ENCODE peak calls at places on chromosomes 11 and 22, in eight cellular contexts. P, D, H, F, W, S, G and C are unnamed samples.
A peak's percentile ranks its signal among the peaks of the same experiment; 100 is the strongest.

GRCh38 chr11:597166-597725 is 18.5 kb downstream of the IRF7 start:
- DNase-seq in P (no peak), D (peak; percentile 71), H (no peak), F (no peak), W (no peak), S (no peak), G (no peak), C (peak; percentile 63)

GRCh38 chr22:46089426-46090041 is 60.8 kb upstream of the PPARA start:
- DNase-seq in P (no peak), D (no peak), H (no peak), F (no peak), W (no peak), S (no peak), G (no peak), C (no peak)

GRCh38 chr11:119490253-119491006 is 67.5 kb upstream of the THY1 start:
- DNase-seq in P (no peak), D (peak; percentile 7), H (no peak), F (no peak), W (no peak), S (no peak), G (no peak), C (no peak)

GRCh38 chr22:46052331-46052771 is 75.4 kb upstream of the WNT7B start:
- DNase-seq in P (no peak), D (peak; percentile 3), H (no peak), F (no peak), W (no peak), S (no peak), G (no peak), C (no peak)

GRCh38 chr11:125489166-125489565 is 6.9 kb downstream of the FEZ1 start:
- DNase-seq in P (no peak), D (no peak), H (no peak), F (no peak), W (no peak), S (no peak), G (no peak), C (no peak)

GRCh38 chr11:44760917-44761545 is 34.3 kb downstream of the TSPAN18 start:
- DNase-seq in P (peak; percentile 96), D (peak; percentile 66), H (peak; percentile 68), F (peak; percentile 73), W (peak; percentile 70), S (no peak), G (no peak), C (peak; percentile 54)

GRCh38 chr11:119605137-119605675 is 123.8 kb downstream of the NECTIN1 start:
- DNase-seq in P (no peak), D (no peak), H (no peak), F (no peak), W (no peak), S (no peak), G (no peak), C (no peak)

GRCh38 chr11:118088531-118088930 is 1.8 kb upstream of the SMIM35 start:
- DNase-seq in P (no peak), D (no peak), H (no peak), F (no peak), W (no peak), S (peak; percentile 25), G (no peak), C (no peak)

GRCh38 chr11:1564535-1565172 is 7.4 kb downstream of the DUSP8 start:
- DNase-seq in P (peak; percentile 94), D (peak; percentile 80), H (no peak), F (peak; percentile 94), W (peak; percentile 38), S (no peak), G (no peak), C (peak; percentile 88)

GRCh38 chr11:61532136-61533038 is 23.8 kb downstream of the LRRC10B start:
- DNase-seq in P (no peak), D (peak; percentile 77), H (no peak), F (peak; percentile 86), W (peak; percentile 49), S (peak; percentile 34), G (no peak), C (peak; percentile 69)

GRCh38 chr11:75796091-75796435 is 18.9 kb upstream of the UVRAG start:
- DNase-seq in P (no peak), D (no peak), H (no peak), F (no peak), W (no peak), S (no peak), G (no peak), C (no peak)

GRCh38 chr22:37951305-37951704 is 2.1 kb downstream of the C22orf23 start:
- DNase-seq in P (peak; percentile 32), D (peak; percentile 37), H (no peak), F (no peak), W (peak; percentile 45), S (peak; percentile 47), G (no peak), C (no peak)

GRCh38 chr22:48757581-48757980 is 1070.1 kb downstream of the BRD1 start:
- DNase-seq in P (no peak), D (no peak), H (no peak), F (no peak), W (no peak), S (no peak), G (no peak), C (no peak)

GRCh38 chr22:41023299-41023623 is 69.1 kb upstream of the EP300 start:
- DNase-seq in P (no peak), D (no peak), H (no peak), F (no peak), W (no peak), S (no peak), G (no peak), C (no peak)

GRCh38 chr11:20397281-20397680 is 9.8 kb downstream of the PRMT3 start:
- DNase-seq in P (peak; percentile 57), D (no peak), H (no peak), F (peak; percentile 18), W (peak; percentile 69), S (peak; percentile 35), G (no peak), C (peak; percentile 42)

GRCh38 chr11:20260307-20260706 is 100.0 kb upstream of the DBX1 start:
- DNase-seq in P (no peak), D (no peak), H (no peak), F (no peak), W (no peak), S (no peak), G (no peak), C (no peak)

GRCh38 chr11:65853249-65853979 is 4.6 kb downstream of the CFL1 start:
- DNase-seq in P (no peak), D (no peak), H (no peak), F (no peak), W (no peak), S (no peak), G (no peak), C (peak; percentile 45)

DNA sequence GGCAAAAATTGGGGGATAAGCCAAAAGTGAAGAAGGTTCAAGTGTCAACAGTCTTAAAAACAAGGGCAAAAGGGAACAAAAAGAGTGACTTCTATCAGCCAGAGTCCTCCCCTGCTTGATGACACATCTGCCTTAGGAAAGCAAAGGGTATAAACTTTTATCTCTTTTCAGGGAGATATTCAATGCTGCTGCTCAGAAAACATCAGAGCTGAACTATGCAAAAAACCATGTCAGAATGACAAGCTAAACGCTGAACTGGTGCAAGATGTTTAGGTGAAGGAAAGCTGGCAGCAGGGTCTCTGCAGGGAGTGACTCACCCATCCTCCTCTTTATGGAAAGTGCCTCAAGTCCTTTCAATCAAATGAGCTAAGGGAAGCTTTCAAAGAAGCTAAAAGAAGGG is 24.7 kb downstream of the ALG9 start:
- DNase-seq in P (peak; percentile 92), D (no peak), H (no peak), F (no peak), W (no peak), S (no peak), G (no peak), C (no peak)
- TF ChIP-seq USF2 in P (no peak), D (no peak), H (no peak), F (no peak), W (no peak), S (no peak), G (no peak), C (no peak)

GRCh38 chr11:115463606-115464005 is 40.6 kb downstream of the CADM1 start:
- DNase-seq in P (no peak), D (no peak), H (no peak), F (no peak), W (no peak), S (no peak), G (no peak), C (no peak)

GRCh38 chr11:115459563-115459962 is 44.7 kb downstream of the CADM1 start:
- DNase-seq in P (peak; percentile 78), D (no peak), H (no peak), F (no peak), W (no peak), S (no peak), G (no peak), C (no peak)

GRCh38 chr11:115464269-115464668 is 39.9 kb downstream of the CADM1 start:
- DNase-seq in P (peak; percentile 69), D (no peak), H (no peak), F (no peak), W (no peak), S (no peak), G (no peak), C (no peak)

GRCh38 chr11:115462757-115463156 is 41.5 kb downstream of the CADM1 start:
- DNase-seq in P (no peak), D (no peak), H (no peak), F (no peak), W (no peak), S (no peak), G (no peak), C (no peak)

DNA sequence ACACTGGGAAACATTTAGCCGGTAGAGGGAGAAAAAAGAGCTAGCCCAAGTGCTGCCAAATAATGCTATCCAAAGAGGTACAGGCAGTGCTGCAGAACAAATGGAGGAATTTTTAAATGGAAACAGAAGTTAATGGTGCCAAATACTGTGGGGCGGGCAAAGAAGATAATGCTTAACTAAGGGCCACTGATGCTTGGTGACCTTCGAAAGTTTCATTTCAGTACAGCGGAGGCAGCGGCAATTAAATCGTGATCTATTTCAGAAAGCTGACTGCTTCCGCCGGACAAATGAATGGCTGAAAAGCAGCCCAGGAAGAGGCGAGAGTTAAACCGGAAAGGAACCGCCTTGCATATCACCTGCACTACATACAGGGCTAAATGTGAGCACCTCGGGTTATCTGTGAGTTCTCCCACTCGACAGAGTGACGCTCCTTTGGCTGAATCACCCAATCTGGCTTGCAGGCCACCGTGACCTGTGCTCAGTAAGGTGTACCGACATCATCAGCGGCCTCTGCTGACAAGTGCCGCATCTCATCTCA is 42.1 kb downstream of the CADM1 start:
- DNase-seq in P (peak; percentile 0), D (no peak), H (no peak), F (no peak), W (no peak), S (no peak), G (no peak), C (no peak)
- TF ChIP-seq USF2 in P (no peak), D (no peak), H (no peak), F (no peak), W (no peak), S (no peak), G (no peak), C (no peak)

DNA sequence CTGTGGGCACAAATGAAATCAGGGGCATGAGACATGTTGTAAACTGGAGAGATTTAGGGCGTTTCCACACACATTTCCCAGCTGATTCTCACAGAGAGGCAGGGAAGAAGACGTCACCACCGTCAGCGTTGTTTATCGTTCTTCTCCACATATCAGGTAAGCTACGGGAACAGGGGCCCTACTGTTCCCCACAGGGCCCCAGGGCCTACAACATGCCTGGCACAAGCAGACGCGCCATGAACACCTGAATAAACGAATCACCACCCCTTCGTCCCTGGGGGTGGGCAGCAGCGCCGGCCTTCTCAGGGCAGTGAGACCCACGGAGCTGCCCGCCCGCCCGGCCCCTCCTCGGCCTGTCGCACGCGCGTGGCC is 342 bp downstream of the EFCAB6 start:
- DNase-seq in P (peak; percentile 61), D (no peak), H (no peak), F (no peak), W (no peak), S (no peak), G (no peak), C (no peak)
- TF ChIP-seq USF2 in P (no peak), D (no peak), H (no peak), F (no peak), W (no peak), S (no peak), G (no peak), C (no peak)

GRCh38 chr11:21429401-21429800 is 760.0 kb downstream of the NELL1 start:
- DNase-seq in P (no peak), D (no peak), H (no peak), F (no peak), W (no peak), S (no peak), G (no peak), C (no peak)
- TF ChIP-seq USF2 in P (no peak), D (no peak), H (no peak), F (no peak), W (no peak), S (no peak), G (no peak), C (no peak)